ENCODE peak calls at places on chromosome 21, in five cellular contexts. U is left ventricle myocardium inferior, E is A549, B is left lung, D is uterus. J is an unnamed sample.

GRCh38 chr21:16605588-16605987 is 875.8 kb downstream of the USP25 start:
- DNase-seq in U (no peak), E (no peak), B (no peak), D (no peak), J (no peak)

GRCh38 chr21:33761104-33762036 is 119.1 kb downstream of the ITSN1 start:
- DNase-seq in U (no peak), E (peak; percentile 90), B (no peak), D (peak; percentile 26), J (peak; percentile 35)

GRCh38 chr21:25732091-25732760 is 2.5 kb downstream of the ATP5PF start:
- DNase-seq in U (no peak), E (no peak), B (no peak), D (no peak), J (no peak)

GRCh38 chr21:29403291-29403690 is 104.6 kb downstream of the BACH1 start:
- DNase-seq in U (no peak), E (no peak), B (no peak), D (no peak), J (no peak)

GRCh38 chr21:27525780-27526179 is 558.9 kb upstream of the ADAMTS5 start:
- DNase-seq in U (no peak), E (no peak), B (no peak), D (no peak), J (no peak)

GRCh38 chr21:25176637-25177412 is 430.5 kb downstream of the MRPL39 start:
- DNase-seq in U (no peak), E (no peak), B (no peak), D (no peak), J (no peak)

GRCh38 chr21:45607922-45608295 is 35.6 kb upstream of the PCBP3 start:
- DNase-seq in U (no peak), E (no peak), B (no peak), D (no peak), J (no peak)

GRCh38 chr21:43948740-43949498 is 63.2 kb upstream of the TRAPPC10 start:
- DNase-seq in U (no peak), E (no peak), B (no peak), D (no peak), J (no peak)

GRCh38 chr21:44564886-44565598 is 6.4 kb upstream of the KRTAP10-3 start:
- DNase-seq in U (no peak), E (no peak), B (no peak), D (no peak), J (no peak)

GRCh38 chr21:20789696-20790095 is 208.5 kb upstream of the NCAM2 start:
- DNase-seq in U (no peak), E (no peak), B (no peak), D (no peak), J (no peak)

GRCh38 chr21:45130324-45130774 is 56.0 kb downstream of the ADARB1 start:
- DNase-seq in U (no peak), E (no peak), B (peak; percentile 47), D (peak; percentile 65), J (peak; percentile 61)

GRCh38 chr21:45053561-45053960 is 20.8 kb upstream of the ADARB1 start:
- DNase-seq in U (no peak), E (no peak), B (no peak), D (no peak), J (no peak)

GRCh38 chr21:28832013-28832714 is 160.5 kb downstream of the LTN1 start:
- DNase-seq in U (no peak), E (no peak), B (no peak), D (no peak), J (no peak)

GRCh38 chr21:43361127-43361492 is 65.8 kb downstream of the SIK1 start:
- DNase-seq in U (peak; percentile 58), E (no peak), B (peak; percentile 73), D (no peak), J (no peak)

GRCh38 chr21:29394051-29394450 is 95.3 kb downstream of the BACH1 start:
- DNase-seq in U (no peak), E (no peak), B (no peak), D (no peak), J (no peak)

GRCh38 chr21:23858878-23859277 is 1748.4 kb downstream of the MRPL39 start:
- DNase-seq in U (no peak), E (no peak), B (no peak), D (no peak), J (no peak)

GRCh38 chr21:28193189-28193588 is 799.5 kb downstream of the LTN1 start:
- DNase-seq in U (no peak), E (no peak), B (no peak), D (no peak), J (no peak)

GRCh38 chr21:26115899-26116298 is 54.7 kb downstream of the APP start:
- DNase-seq in U (no peak), E (peak; percentile 6), B (no peak), D (no peak), J (no peak)

GRCh38 chr21:33244781-33245105 is 15.0 kb downstream of the IFNAR2 start:
- DNase-seq in U (no peak), E (no peak), B (no peak), D (no peak), J (no peak)

GRCh38 chr21:44074315-44074958 is 32.8 kb upstream of the PWP2 start:
- DNase-seq in U (no peak), E (no peak), B (no peak), D (no peak), J (no peak)

GRCh38 chr21:28142692-28143091 is 850.0 kb downstream of the LTN1 start:
- DNase-seq in U (no peak), E (no peak), B (no peak), D (no peak), J (no peak)

GRCh38 chr21:32889596-32889995 is 118.0 kb upstream of the PAXBP1 start:
- DNase-seq in U (no peak), E (no peak), B (no peak), D (no peak), J (no peak)

GRCh38 chr21:35017256-35017655 is 31.8 kb downstream of the RUNX1 start:
- DNase-seq in U (no peak), E (no peak), B (no peak), D (no peak), J (no peak)

GRCh38 chr21:29208666-29209059 is 78.2 kb downstream of the MAP3K7CL start:
- DNase-seq in U (no peak), E (peak; percentile 19), B (no peak), D (no peak), J (no peak)

GRCh38 chr21:29130234-29130993 is at the start of gene MAP3K7CL:
- DNase-seq in U (peak; percentile 48), E (no peak), B (no peak), D (peak; percentile 66), J (no peak)

GRCh38 chr21:45908536-45909237 is 72.9 kb upstream of the COL6A1 start:
- DNase-seq in U (no peak), E (no peak), B (peak; percentile 51), D (no peak), J (no peak)

GRCh38 chr21:42852925-42853570 is 26.3 kb downstream of the WDR4 start:
- DNase-seq in U (no peak), E (no peak), B (peak; percentile 57), D (no peak), J (no peak)

GRCh38 chr21:44324854-44325107 is 14.4 kb downstream of the CFAP410 start:
- DNase-seq in U (no peak), E (no peak), B (peak; percentile 76), D (no peak), J (no peak)

GRCh38 chr21:45821315-45822001 is 160.1 kb upstream of the COL6A1 start:
- DNase-seq in U (no peak), E (no peak), B (no peak), D (no peak), J (no peak)

GRCh38 chr21:26961704-26962103 is 5.2 kb downstream of the ADAMTS5 start:
- DNase-seq in U (no peak), E (no peak), B (no peak), D (no peak), J (peak; percentile 27)

GRCh38 chr21:28148400-28149064 is 844.1 kb downstream of the LTN1 start:
- DNase-seq in U (no peak), E (no peak), B (no peak), D (no peak), J (no peak)

GRCh38 chr21:17492415-17493168 is 20.3 kb upstream of the CXADR start:
- DNase-seq in U (no peak), E (no peak), B (no peak), D (no peak), J (no peak)

GRCh38 chr21:31503939-31504338 is 155.6 kb upstream of the SOD1 start:
- DNase-seq in U (no peak), E (no peak), B (no peak), D (no peak), J (no peak)

GRCh38 chr21:31514598-31514997 is 144.9 kb upstream of the SOD1 start:
- DNase-seq in U (no peak), E (no peak), B (no peak), D (no peak), J (no peak)

GRCh38 chr21:31511258-31511657 is 148.2 kb upstream of the SOD1 start:
- DNase-seq in U (no peak), E (no peak), B (no peak), D (no peak), J (no peak)

GRCh38 chr21:31505975-31506374 is 153.5 kb upstream of the SOD1 start:
- DNase-seq in U (no peak), E (no peak), B (no peak), D (no peak), J (no peak)

GRCh38 chr21:31509108-31510017 is 150.1 kb upstream of the SOD1 start:
- DNase-seq in U (no peak), E (peak; percentile 56), B (no peak), D (no peak), J (no peak)
- TF ChIP-seq CTCF in U (no peak), E (peak; percentile 7), B (no peak), D (no peak), J (no peak)

GRCh38 chr21:31282095-31282709 is 61.9 kb downstream of the TIAM1 start:
- DNase-seq in U (peak; percentile 17), E (no peak), B (no peak), D (no peak), J (no peak)
- H3K27ac ChIP-seq in U (peak overlapping the region; percentile 22), E (no peak overlapping the region), B (no peak overlapping the region), D (no peak overlapping the region), J (no peak overlapping the region)

DNA sequence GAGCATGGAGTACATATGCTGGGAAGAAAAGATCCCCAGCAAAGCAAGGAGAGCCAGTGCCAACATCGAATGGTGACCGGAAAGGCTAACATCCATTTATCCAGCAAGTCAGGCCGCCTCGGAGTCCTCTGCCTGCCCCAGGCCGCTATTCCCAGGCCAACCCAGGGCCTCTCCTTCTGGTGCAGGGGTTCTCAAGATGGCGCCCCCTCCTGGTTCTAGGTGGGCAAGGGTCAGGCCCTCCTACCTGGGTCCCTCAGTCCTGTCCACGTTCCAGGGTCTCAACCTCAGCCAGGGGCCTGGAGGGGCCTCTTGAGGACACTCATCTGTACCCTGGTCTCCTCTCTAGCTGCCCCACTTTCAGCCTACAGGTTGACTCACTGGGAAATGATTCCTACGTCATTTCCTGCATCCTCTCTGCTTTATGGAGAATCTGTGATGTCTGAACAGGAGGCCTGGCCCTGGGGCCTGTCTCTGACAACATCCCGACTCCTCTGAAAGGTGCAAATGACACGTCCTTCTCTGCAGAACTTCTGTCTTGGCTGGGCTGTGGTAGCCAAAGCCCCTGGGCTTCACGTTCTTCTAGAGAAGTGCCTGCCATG is 145.3 kb downstream of the PSMG1 start:
- DNase-seq in U (no peak), E (no peak), B (no peak), D (no peak), J (no peak)
- TF ChIP-seq CTCF in U (no peak), E (no peak), B (no peak), D (no peak), J (no peak)

DNA sequence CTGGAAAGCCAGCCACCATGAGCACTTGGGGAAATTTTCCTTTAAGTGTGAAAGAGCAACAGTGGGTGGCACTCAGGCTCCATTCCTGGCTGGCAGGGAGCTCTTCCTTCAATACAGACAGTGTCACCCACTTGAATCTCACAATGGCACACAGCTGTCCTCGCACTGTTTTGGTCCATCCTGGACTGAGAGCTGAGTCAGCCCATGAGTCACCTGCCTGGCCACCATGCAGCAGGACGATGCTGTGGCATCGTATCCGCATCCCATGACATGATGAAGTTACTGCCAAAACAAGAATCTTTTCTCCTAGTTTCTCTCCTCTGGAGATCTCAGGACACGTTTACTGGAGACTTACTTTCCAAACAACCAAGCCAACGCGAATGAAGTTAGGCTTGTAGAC is 6.0 kb downstream of the TMPRSS2 start:
- DNase-seq in U (no peak), E (peak; percentile 5), B (no peak), D (no peak), J (no peak)
- H3K27ac ChIP-seq in U (no peak overlapping the region), E (no peak overlapping the region), B (no peak overlapping the region), D (no peak overlapping the region), J (no peak overlapping the region)